ENCODE peak calls at places on chromosome 6, in five cellular contexts. Y, N, L, P and Z are unnamed samples.

GRCh38 chr6:170176621-170177382 is 114.1 kb downstream of the DLL1 start:
- DNase-seq in Y (no peak), N (no peak), L (no peak), P (no peak), Z (no peak)

GRCh38 chr6:35220711-35221110 is 7.0 kb downstream of the SCUBE3 start:
- DNase-seq in Y (no peak), N (no peak), L (no peak), P (no peak), Z (no peak)

GRCh38 chr6:35782424-35782823 is 1.6 kb downstream of the CLPSL1 start:
- DNase-seq in Y (no peak), N (no peak), L (no peak), P (no peak), Z (no peak)

GRCh38 chr6:158340252-158340651 is 28.0 kb downstream of the TULP4 start:
- DNase-seq in Y (no peak), N (no peak), L (no peak), P (no peak), Z (no peak)

GRCh38 chr6:111798281-111798725 is 74.9 kb downstream of the FYN start:
- DNase-seq in Y (no peak), N (no peak), L (no peak), P (no peak), Z (no peak)

GRCh38 chr6:164007881-164008280 is 593.4 kb downstream of the QKI start:
- DNase-seq in Y (no peak), N (no peak), L (no peak), P (no peak), Z (no peak)

GRCh38 chr6:106509420-106510089 is 119.7 kb downstream of the RTN4IP1 start:
- DNase-seq in Y (no peak), N (no peak), L (peak; percentile 46), P (no peak), Z (no peak)

GRCh38 chr6:78397537-78397936 is 469.8 kb upstream of the IRAK1BP1 start:
- DNase-seq in Y (no peak), N (no peak), L (no peak), P (no peak), Z (no peak)

GRCh38 chr6:154039231-154039842 is at the start of gene OPRM1:
- DNase-seq in Y (no peak), N (no peak), L (peak; percentile 93), P (no peak), Z (peak; percentile 6)

GRCh38 chr6:128757961-128758360 is 125.0 kb upstream of the LAMA2 start:
- DNase-seq in Y (no peak), N (peak; percentile 29), L (no peak), P (no peak), Z (no peak)

GRCh38 chr6:12359051-12359450 is 68.9 kb downstream of the EDN1 start:
- DNase-seq in Y (no peak), N (no peak), L (no peak), P (no peak), Z (no peak)

GRCh38 chr6:142271476-142271875 is 30.3 kb upstream of the ADGRG6 start:
- DNase-seq in Y (no peak), N (no peak), L (no peak), P (no peak), Z (no peak)

GRCh38 chr6:5610640-5611039 is 349.3 kb downstream of the FARS2 start:
- DNase-seq in Y (no peak), N (no peak), L (no peak), P (no peak), Z (no peak)

GRCh38 chr6:117890172-117890571 is 16.9 kb upstream of the SLC35F1 start:
- DNase-seq in Y (no peak), N (no peak), L (no peak), P (no peak), Z (no peak)

GRCh38 chr6:118893095-118893881 is 664 bp upstream of the ASF1A start:
- DNase-seq in Y (peak; percentile 37), N (peak; percentile 15), L (no peak), P (peak; percentile 31), Z (no peak)

GRCh38 chr6:170080828-170081368 is 210.0 kb downstream of the DLL1 start:
- DNase-seq in Y (no peak), N (no peak), L (no peak), P (no peak), Z (no peak)

GRCh38 chr6:26306248-26306647 is 58.8 kb upstream of the BTN3A2 start:
- DNase-seq in Y (no peak), N (no peak), L (no peak), P (no peak), Z (no peak)

GRCh38 chr6:153568601-153569000 is 437.5 kb upstream of the RGS17 start:
- DNase-seq in Y (no peak), N (no peak), L (no peak), P (no peak), Z (no peak)

GRCh38 chr6:56869346-56869745 is 85.6 kb upstream of the BEND6 start:
- DNase-seq in Y (no peak), N (no peak), L (no peak), P (no peak), Z (no peak)

GRCh38 chr6:38187285-38187684 is 367.8 kb downstream of the ZFAND3 start:
- DNase-seq in Y (no peak), N (no peak), L (no peak), P (no peak), Z (no peak)

GRCh38 chr6:72042088-72042487 is 155.7 kb downstream of the RIMS1 start:
- DNase-seq in Y (no peak), N (no peak), L (no peak), P (no peak), Z (no peak)

GRCh38 chr6:44667668-44668390 is 280.3 kb downstream of the CDC5L start:
- DNase-seq in Y (no peak), N (no peak), L (peak; percentile 68), P (no peak), Z (no peak)

GRCh38 chr6:168039849-168040248 is 39.2 kb downstream of the FRMD1 start:
- DNase-seq in Y (no peak), N (no peak), L (no peak), P (peak; percentile 12), Z (peak; percentile 14)

GRCh38 chr6:53192590-53193232 is 44.1 kb upstream of the GCM1 start:
- DNase-seq in Y (no peak), N (peak; percentile 46), L (peak; percentile 18), P (no peak), Z (no peak)

GRCh38 chr6:10315631-10316145 is 99.2 kb downstream of the TFAP2A start:
- DNase-seq in Y (no peak), N (no peak), L (no peak), P (no peak), Z (peak; percentile 73)

GRCh38 chr6:46931416-46931815 is 9.7 kb upstream of the ADGRF5 start:
- DNase-seq in Y (no peak), N (no peak), L (no peak), P (no peak), Z (no peak)

GRCh38 chr6:2817778-2818443 is 23.8 kb downstream of the SERPINB1 start:
- DNase-seq in Y (no peak), N (peak; percentile 85), L (no peak), P (no peak), Z (peak; percentile 53)

GRCh38 chr6:111737065-111737521 is 131.4 kb upstream of the TRAF3IP2 start:
- DNase-seq in Y (no peak), N (peak; percentile 63), L (no peak), P (no peak), Z (no peak)

GRCh38 chr6:93849857-93850256 is 430.5 kb upstream of the EPHA7 start:
- DNase-seq in Y (no peak), N (no peak), L (no peak), P (no peak), Z (no peak)

GRCh38 chr6:98469146-98469545 is 365.2 kb upstream of the POU3F2 start:
- DNase-seq in Y (no peak), N (no peak), L (no peak), P (no peak), Z (no peak)

GRCh38 chr6:101266063-101266462 is 127.4 kb upstream of the GRIK2 start:
- DNase-seq in Y (no peak), N (no peak), L (no peak), P (no peak), Z (no peak)

GRCh38 chr6:17871836-17872235 is 115.6 kb downstream of the KIF13A start:
- DNase-seq in Y (no peak), N (no peak), L (no peak), P (no peak), Z (no peak)

GRCh38 chr6:35919827-35920751 is 809 bp downstream of the SRPK1 start:
- DNase-seq in Y (no peak), N (peak; percentile 55), L (peak; percentile 38), P (no peak), Z (peak; percentile 68)

GRCh38 chr6:37757381-37757780 is 59.7 kb upstream of the MDGA1 start:
- DNase-seq in Y (no peak), N (no peak), L (no peak), P (no peak), Z (no peak)

GRCh38 chr6:22068561-22069346 is 228.1 kb downstream of the PRL start:
- DNase-seq in Y (no peak), N (no peak), L (no peak), P (no peak), Z (no peak)

GRCh38 chr6:161000632-161001031 is 9.1 kb downstream of the MAP3K4 start:
- DNase-seq in Y (no peak), N (no peak), L (no peak), P (no peak), Z (no peak)

GRCh38 chr6:27494103-27494502 is 21.2 kb upstream of the ZNF184 start:
- DNase-seq in Y (no peak), N (no peak), L (no peak), P (no peak), Z (no peak)

GRCh38 chr6:131733376-131734016 is 22.7 kb upstream of the CTAGE9 start:
- DNase-seq in Y (no peak), N (no peak), L (no peak), P (no peak), Z (peak; percentile 36)

GRCh38 chr6:107320126-107320525 is 139.2 kb downstream of the PDSS2 start:
- DNase-seq in Y (no peak), N (no peak), L (no peak), P (no peak), Z (no peak)